ENCODE peak calls at places on chromosomes 16 and 17, in ten cellular contexts. I is mucosa of descending colon; D is breast epithelium; F is nephron progenitor cell; N is amniotic stem cell; B is lung; Z is Calu3; Y is EL; G is A549; T is activated CD8-positive, alpha-beta memory T cell treated with anti-CD3 and anti-CD28 coated beads, Interleukin-2, amount 10 ng/mL, durations not matched to agents 7 days and 5 days. W is an unnamed sample.

GRCh38 chr16:16086653-16087446 is 136.4 kb downstream of the ABCC6 start:
- DNase-seq in I (no peak), D (no peak), F (no peak), N (no peak), B (no peak), Z (no peak), Y (no peak), G (no peak), T (no peak), W (no peak)

GRCh38 chr17:6853764-6854442 is 22.4 kb upstream of the TEKT1 start:
- DNase-seq in I (no peak), D (no peak), F (no peak), N (no peak), B (no peak), Z (no peak), Y (peak; percentile 8), G (peak; percentile 46), T (peak; percentile 42), W (no peak)

GRCh38 chr17:72937687-72938086 is 154.8 kb downstream of the SLC39A11 start:
- DNase-seq in I (no peak), D (no peak), F (no peak), N (no peak), B (no peak), Z (no peak), Y (no peak), G (no peak), T (no peak), W (no peak)

GRCh38 chr16:53094013-53094630 is 39.3 kb downstream of the CHD9 start:
- DNase-seq in I (peak; percentile 91), D (peak; percentile 42), F (no peak), N (no peak), B (peak; percentile 75), Z (peak; percentile 72), Y (no peak), G (peak; percentile 41), T (peak; percentile 43), W (no peak)

GRCh38 chr17:47776330-47777197 is 43.5 kb downstream of the TBX21 start:
- DNase-seq in I (peak; percentile 49), D (no peak), F (peak; percentile 25), N (no peak), B (no peak), Z (peak; percentile 67), Y (peak; percentile 48), G (peak; percentile 78), T (peak; percentile 55), W (peak; percentile 95)

GRCh38 chr17:2855063-2855600 is 58.9 kb downstream of the RAP1GAP2 start:
- DNase-seq in I (no peak), D (no peak), F (no peak), N (no peak), B (no peak), Z (no peak), Y (no peak), G (no peak), T (no peak), W (peak; percentile 86)

GRCh38 chr17:82940226-82941020 is 100.6 kb upstream of the ZNF750 start:
- DNase-seq in I (no peak), D (no peak), F (no peak), N (no peak), B (no peak), Z (no peak), Y (no peak), G (no peak), T (no peak), W (peak; percentile 78)

GRCh38 chr17:76428511-76428910 is 24.4 kb downstream of the UBE2O start:
- DNase-seq in I (no peak), D (no peak), F (no peak), N (no peak), B (no peak), Z (no peak), Y (no peak), G (no peak), T (no peak), W (no peak)

GRCh38 chr17:82930043-82930923 is 90.5 kb upstream of the ZNF750 start:
- DNase-seq in I (no peak), D (no peak), F (no peak), N (no peak), B (no peak), Z (no peak), Y (no peak), G (no peak), T (no peak), W (peak; percentile 71)

GRCh38 chr17:17305282-17305801 is 2.2 kb downstream of the NT5M start:
- DNase-seq in I (peak; percentile 37), D (no peak), F (peak; percentile 19), N (no peak), B (no peak), Z (no peak), Y (no peak), G (no peak), T (peak; percentile 86), W (peak; percentile 87)

GRCh38 chr16:62194828-62195227 is 158.6 kb upstream of the CDH8 start:
- DNase-seq in I (no peak), D (no peak), F (no peak), N (no peak), B (no peak), Z (no peak), Y (no peak), G (no peak), T (no peak), W (peak; percentile 6)

GRCh38 chr17:81192386-81193050 is 26.5 kb upstream of the AATK start:
- DNase-seq in I (no peak), D (no peak), F (no peak), N (no peak), B (no peak), Z (no peak), Y (no peak), G (no peak), T (no peak), W (no peak)

GRCh38 chr17:12395733-12396354 is 269.8 kb upstream of the MYOCD start:
- DNase-seq in I (peak; percentile 40), D (no peak), F (peak; percentile 31), N (no peak), B (peak; percentile 25), Z (peak; percentile 6), Y (no peak), G (peak; percentile 34), T (no peak), W (no peak)

GRCh38 chr17:2239882-2240430 is 63.6 kb downstream of the SMG6 start:
- DNase-seq in I (peak; percentile 47), D (no peak), F (no peak), N (peak; percentile 64), B (no peak), Z (no peak), Y (peak; percentile 87), G (peak; percentile 50), T (peak; percentile 83), W (peak; percentile 54)

GRCh38 chr17:41976142-41976768 is 9.7 kb downstream of the CNP start:
- DNase-seq in I (no peak), D (no peak), F (no peak), N (no peak), B (no peak), Z (no peak), Y (no peak), G (no peak), T (no peak), W (peak; percentile 74)

GRCh38 chr17:77165577-77165976 is 24.8 kb downstream of the SEC14L1 start:
- DNase-seq in I (no peak), D (no peak), F (no peak), N (no peak), B (no peak), Z (no peak), Y (no peak), G (no peak), T (no peak), W (no peak)

GRCh38 chr17:82734987-82735866 is at the start of gene FN3K:
- DNase-seq in I (peak; percentile 71), D (no peak), F (peak; percentile 83), N (no peak), B (peak; percentile 55), Z (peak; percentile 62), Y (peak; percentile 58), G (peak; percentile 50), T (no peak), W (peak; percentile 96)

GRCh38 chr17:2050871-2051387 is 4.0 kb upstream of the HIC1 start:
- DNase-seq in I (peak; percentile 44), D (no peak), F (peak; percentile 37), N (no peak), B (no peak), Z (no peak), Y (peak; percentile 46), G (no peak), T (no peak), W (peak; percentile 93)

GRCh38 chr17:42077770-42078169 is 20.5 kb downstream of the ZNF385C start:
- DNase-seq in I (no peak), D (no peak), F (no peak), N (no peak), B (no peak), Z (no peak), Y (no peak), G (no peak), T (no peak), W (peak; percentile 30)

GRCh38 chr17:47190770-47191169 is 1.7 kb upstream of the CDC27 start:
- DNase-seq in I (no peak), D (no peak), F (no peak), N (no peak), B (no peak), Z (no peak), Y (no peak), G (no peak), T (no peak), W (no peak)

GRCh38 chr17:40820228-40820838 is 2.1 kb downstream of the KRT10 start:
- DNase-seq in I (no peak), D (no peak), F (no peak), N (no peak), B (no peak), Z (no peak), Y (no peak), G (no peak), T (no peak), W (no peak)

GRCh38 chr16:610513-611381 is 20.0 kb upstream of the WFIKKN1 start:
- DNase-seq in I (peak; percentile 78), D (no peak), F (no peak), N (no peak), B (peak; percentile 72), Z (peak; percentile 51), Y (no peak), G (no peak), T (no peak), W (peak; percentile 97)

GRCh38 chr16:77877712-77878111 is 89.3 kb downstream of the VAT1L start:
- DNase-seq in I (no peak), D (no peak), F (no peak), N (no peak), B (no peak), Z (no peak), Y (peak; percentile 66), G (peak; percentile 10), T (no peak), W (no peak)

GRCh38 chr16:78520470-78520869 is 421.0 kb downstream of the WWOX start:
- DNase-seq in I (no peak), D (no peak), F (no peak), N (no peak), B (no peak), Z (no peak), Y (no peak), G (no peak), T (no peak), W (no peak)

GRCh38 chr16:84284168-84284722 is 10.4 kb upstream of the WFDC1 start:
- DNase-seq in I (peak; percentile 73), D (no peak), F (peak; percentile 68), N (no peak), B (peak; percentile 36), Z (peak; percentile 25), Y (peak; percentile 12), G (no peak), T (no peak), W (no peak)

GRCh38 chr17:79707931-79708891 is 22.5 kb upstream of the ENPP7 start:
- DNase-seq in I (peak; percentile 57), D (peak; percentile 35), F (peak; percentile 81), N (peak; percentile 2), B (no peak), Z (peak; percentile 69), Y (peak; percentile 45), G (peak; percentile 71), T (peak; percentile 69), W (peak; percentile 92)

GRCh38 chr17:70157151-70157550 is 12.2 kb upstream of the KCNJ2 start:
- DNase-seq in I (no peak), D (no peak), F (no peak), N (no peak), B (no peak), Z (no peak), Y (no peak), G (no peak), T (no peak), W (no peak)

GRCh38 chr17:29150191-29150590 is 30.0 kb downstream of the MYO18A start:
- DNase-seq in I (no peak), D (peak; percentile 93), F (no peak), N (no peak), B (no peak), Z (no peak), Y (no peak), G (no peak), T (no peak), W (no peak)